ENCODE peak calls at places on chromosome 1, in four cellular contexts. C is kidney tubule cell, N is upper lobe of left lung, V is lung. Z is an unnamed sample.

GRCh38 chr1:230103341-230104173 is 36.5 kb downstream of the GALNT2 start:
- DNase-seq in C (no peak), N (no peak), V (no peak), Z (no peak)

GRCh38 chr1:43327549-43328292 is 9.9 kb upstream of the MPL start:
- DNase-seq in C (no peak), N (no peak), V (no peak), Z (no peak)

GRCh38 chr1:16115468-16116363 is 40.2 kb downstream of the EPHA2 start:
- DNase-seq in C (no peak), N (no peak), V (no peak), Z (no peak)

GRCh38 chr1:42939216-42939615 is 19.5 kb downstream of the SLC2A1 start:
- DNase-seq in C (no peak), N (no peak), V (peak), Z (no peak)

GRCh38 chr1:176058686-176059085 is 148.4 kb downstream of the COP1 start:
- DNase-seq in C (no peak), N (no peak), V (no peak), Z (no peak)

GRCh38 chr1:19309123-19309813 is 2.7 kb downstream of the AKR7A2 start:
- DNase-seq in C (peak), N (no peak), V (no peak), Z (no peak)

GRCh38 chr1:22496536-22497160 is 45.0 kb downstream of the ZBTB40 start:
- DNase-seq in C (no peak), N (no peak), V (no peak), Z (no peak)

GRCh38 chr1:99681583-99681982 is 35.7 kb downstream of the PALMD start:
- DNase-seq in C (no peak), N (no peak), V (no peak), Z (no peak)

GRCh38 chr1:99252630-99253029 is 11.7 kb upstream of the PLPPR4 start:
- DNase-seq in C (no peak), N (no peak), V (no peak), Z (no peak)

GRCh38 chr1:184298321-184299052 is 88.3 kb upstream of the C1orf21 start:
- DNase-seq in C (no peak), N (no peak), V (no peak), Z (no peak)

GRCh38 chr1:32651461-32652073 is 559 bp downstream of the RBBP4 start:
- DNase-seq in C (no peak), N (no peak), V (no peak), Z (no peak)

GRCh38 chr1:99657213-99658030 is 11.5 kb downstream of the PALMD start:
- DNase-seq in C (no peak), N (no peak), V (no peak), Z (no peak)